ENCODE peak calls at places on chromosomes 3 and 15, in eight cellular contexts. B is kidney; E is breast epithelium; Y is adrenal gland; O is lower lobe of right lung; H is upper lobe of right lung; R is CD8-positive, alpha-beta T cell; U is heart right ventricle. J is an unnamed sample.

GRCh38 chr3:197298858-197299854 is 744 bp upstream of the DLG1 start:
- DNase-seq in B (peak; percentile 84), H (peak; percentile 86), E (peak; percentile 56), O (peak; percentile 77), Y (peak; percentile 43), R (no peak), U (peak; percentile 26), J (peak; percentile 27)

GRCh38 chr3:48427630-48427962 is 2.3 kb downstream of the PLXNB1 start:
- DNase-seq in R (no peak), U (no peak), Y (no peak), E (no peak), H (no peak), B (peak; percentile 50), O (no peak), J (no peak)

GRCh38 chr15:40252438-40253178 is 13.7 kb downstream of the PAK6 start:
- DNase-seq in U (peak; percentile 53), R (no peak), B (peak; percentile 84), O (peak; percentile 79), H (peak; percentile 86), Y (peak; percentile 57), E (no peak), J (no peak)

GRCh38 chr3:30112904-30113484 is 493.4 kb upstream of the TGFBR2 start:
- DNase-seq in R (no peak), U (no peak), O (no peak), H (no peak), B (no peak), Y (no peak), E (no peak), J (no peak)

GRCh38 chr15:101597360-101597928 is 54.7 kb downstream of the TM2D3 start:
- DNase-seq in Y (no peak), R (no peak), H (no peak), U (no peak), O (no peak), E (no peak), B (no peak), J (no peak)

GRCh38 chr3:189496375-189497138 is 134.6 kb upstream of the TP63 start:
- DNase-seq in H (no peak), B (no peak), O (no peak), R (no peak), Y (no peak), E (no peak), U (no peak), J (no peak)

GRCh38 chr15:60494108-60494507 is 15.2 kb upstream of the ICE2 start:
- DNase-seq in B (no peak), E (no peak), H (no peak), O (no peak), U (no peak), Y (no peak), R (no peak), J (no peak)

GRCh38 chr15:53384417-53384816 is 375.0 kb downstream of the WDR72 start:
- DNase-seq in R (no peak), E (no peak), H (peak; percentile 62), Y (peak; percentile 27), O (no peak), B (peak; percentile 58), U (no peak), J (no peak)

GRCh38 chr3:87792532-87793321 is 266.1 kb downstream of the CGGBP1 start:
- DNase-seq in H (peak; percentile 63), B (peak; percentile 69), E (no peak), Y (no peak), R (no peak), U (peak; percentile 13), O (peak; percentile 47), J (no peak)

GRCh38 chr15:87623832-87624231 is 632.7 kb downstream of the NTRK3 start:
- DNase-seq in O (no peak), Y (no peak), H (no peak), E (no peak), B (no peak), R (no peak), U (no peak), J (no peak)

GRCh38 chr15:43463542-43463941 is 29.4 kb downstream of the TP53BP1 start:
- DNase-seq in U (no peak), H (no peak), O (no peak), R (no peak), B (no peak), E (no peak), Y (no peak), J (no peak)

GRCh38 chr3:48464713-48465221 is 18.2 kb downstream of the ATRIP start:
- DNase-seq in Y (peak; percentile 55), O (peak; percentile 56), R (no peak), E (no peak), B (peak; percentile 79), H (no peak), U (peak; percentile 19), J (no peak)

GRCh38 chr15:31391687-31392671 is 65.3 kb downstream of the KLF13 start:
- DNase-seq in H (peak; percentile 95), B (peak; percentile 96), O (peak; percentile 91), Y (peak; percentile 83), R (peak; percentile 92), E (no peak), U (peak; percentile 92), J (peak; percentile 80)

GRCh38 chr3:73499787-73500186 is 125.0 kb downstream of the PDZRN3 start:
- DNase-seq in U (no peak), B (no peak), Y (no peak), O (no peak), R (no peak), E (no peak), H (no peak), J (no peak)

GRCh38 chr3:23649502-23649901 is 156.3 kb upstream of the UBE2E1 start:
- DNase-seq in U (no peak), O (no peak), H (no peak), E (no peak), B (no peak), R (no peak), Y (no peak), J (no peak)

GRCh38 chr15:33789141-33789540 is 179.2 kb upstream of the CHRM5 start:
- DNase-seq in E (no peak), U (no peak), O (no peak), Y (no peak), B (no peak), H (no peak), R (no peak), J (no peak)

GRCh38 chr3:4550957-4551754 is 58.0 kb downstream of the ITPR1 start:
- DNase-seq in Y (peak; percentile 72), E (no peak), H (no peak), O (no peak), R (no peak), B (peak; percentile 78), U (peak; percentile 24), J (peak; percentile 43)

GRCh38 chr15:27414168-27414870 is 443.3 kb downstream of the GABRG3 start:
- DNase-seq in R (no peak), O (no peak), H (no peak), E (no peak), B (no peak), Y (no peak), U (no peak), J (no peak)

GRCh38 chr15:42707068-42707467 is 29.9 kb downstream of the CDAN1 start:
- DNase-seq in Y (no peak), B (no peak), R (no peak), E (no peak), U (no peak), O (no peak), H (no peak), J (no peak)

GRCh38 chr3:71450162-71450561 is 133.4 kb downstream of the FOXP1 start:
- DNase-seq in H (no peak), U (no peak), Y (no peak), B (no peak), R (no peak), E (no peak), O (no peak), J (no peak)

GRCh38 chr3:184332370-184333090 is 4.9 kb upstream of the FAM131A start:
- DNase-seq in E (no peak), Y (no peak), O (no peak), B (no peak), R (no peak), H (no peak), U (no peak), J (no peak)

GRCh38 chr3:129416408-129416807 is 12.0 kb downstream of the EFCAB12 start:
- DNase-seq in O (no peak), H (no peak), E (no peak), B (no peak), R (no peak), U (no peak), Y (peak; percentile 13), J (no peak)

GRCh38 chr3:129415830-129416229 is 12.6 kb downstream of the EFCAB12 start:
- DNase-seq in B (no peak), Y (peak; percentile 16), U (no peak), O (no peak), E (peak; percentile 37), R (no peak), H (no peak), J (no peak)

GRCh38 chr3:129419476-129419875 is 9.0 kb downstream of the EFCAB12 start:
- DNase-seq in Y (peak; percentile 24), E (no peak), B (no peak), R (no peak), H (no peak), U (no peak), O (no peak), J (no peak)

GRCh38 chr3:129417354-129417753 is 11.1 kb downstream of the EFCAB12 start:
- DNase-seq in O (no peak), R (no peak), Y (peak; percentile 31), U (no peak), B (no peak), H (no peak), E (no peak), J (no peak)

GRCh38 chr3:129418041-129418973 is 10.1 kb downstream of the EFCAB12 start:
- DNase-seq in Y (peak; percentile 29), R (no peak), H (no peak), E (peak; percentile 42), O (no peak), B (no peak), U (no peak), J (no peak)
- H3K27ac ChIP-seq in Y (no peak overlapping the region), R (no peak overlapping the region), H (no peak overlapping the region), E (peak overlapping the region; percentile 19), O (peak overlapping the region; percentile 56), B (no peak overlapping the region), U (peak overlapping the region; percentile 68), J (no peak overlapping the region)

DNA sequence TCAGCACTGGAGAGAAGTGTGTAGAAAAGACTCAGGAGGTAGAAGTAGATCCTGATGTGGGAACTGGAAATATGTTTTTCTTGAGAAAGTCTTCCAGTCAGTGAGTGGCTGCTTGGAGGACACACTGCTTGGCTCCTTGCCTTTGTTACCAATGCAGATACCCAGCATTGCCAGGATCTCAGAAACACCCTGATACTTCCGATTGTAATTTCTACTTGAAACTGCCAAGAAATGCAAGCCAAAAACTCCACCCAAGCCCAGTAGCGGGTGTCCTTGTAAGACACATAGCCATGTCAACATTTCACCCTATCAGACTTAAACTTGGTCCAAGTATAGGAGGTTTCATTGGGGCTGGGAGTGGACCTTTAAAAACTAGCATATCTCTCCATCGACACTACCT is 141.8 kb downstream of the ALDH1A2 start:
- DNase-seq in U (no peak), Y (no peak), O (no peak), E (no peak), B (no peak), R (no peak), H (no peak), J (peak; percentile 35)
- H3K27ac ChIP-seq in U (peak overlapping the region; percentile 82), Y (no peak overlapping the region), O (peak overlapping the region; percentile 51), E (peak overlapping the region; percentile 49), B (peak overlapping the region; percentile 45), R (no peak overlapping the region), H (peak overlapping the region; percentile 73), J (peak overlapping the region; percentile 81)

GRCh38 chr3:89572261-89572660 is 464.8 kb downstream of the EPHA3 start:
- DNase-seq in B (no peak), U (no peak), Y (no peak), H (no peak), E (no peak), O (no peak), R (no peak), J (no peak)
- H3K27ac ChIP-seq in B (no peak overlapping the region), U (no peak overlapping the region), Y (no peak overlapping the region), H (no peak overlapping the region), E (no peak overlapping the region), O (no peak overlapping the region), R (no peak overlapping the region), J (no peak overlapping the region)

GRCh38 chr15:24760066-24760465 is 84.5 kb downstream of the NPAP1 start:
- DNase-seq in U (no peak), O (no peak), Y (no peak), R (no peak), H (no peak), E (no peak), B (no peak), J (no peak)
- H3K27ac ChIP-seq in U (no peak overlapping the region), O (no peak overlapping the region), Y (no peak overlapping the region), R (no peak overlapping the region), H (no peak overlapping the region), E (no peak overlapping the region), B (no peak overlapping the region), J (no peak overlapping the region)